ENCODE peak calls at places on chromosomes 6 and 20, in eight cellular contexts. I is KBM-7; G is epithelial cell of prostate; E is lung; F is AG04450; V is ELR; Q is activated naive CD4-positive, alpha-beta T cell treated with Interleukin-2 at 50 U/mL for 16 hours; B is MM.1S. U is an unnamed sample.

GRCh38 chr6:133301739-133302138 is 60.6 kb downstream of the EYA4 start:
- DNase-seq in I (no peak), G (no peak), E (no peak), F (no peak), V (no peak), Q (no peak), B (no peak), U (no peak)

GRCh38 chr20:64079273-64080012 is at the start of gene RGS19:
- DNase-seq in I (peak), G (no peak), E (peak), F (no peak), V (peak), Q (peak), B (peak), U (peak)

GRCh38 chr6:16704706-16705402 is 56.4 kb downstream of the ATXN1 start:
- DNase-seq in I (no peak), G (no peak), E (no peak), F (no peak), V (peak), Q (peak), B (no peak), U (peak)

GRCh38 chr20:51767867-51768758 is at the start of gene ATP9A:
- DNase-seq in I (no peak), G (no peak), E (peak), F (no peak), V (peak), Q (no peak), B (no peak), U (peak)

GRCh38 chr6:104118274-104118673 is 741.4 kb downstream of the HACE1 start:
- DNase-seq in I (no peak), G (peak), E (no peak), F (no peak), V (peak), Q (no peak), B (no peak), U (peak)

GRCh38 chr6:31489046-31489445 is 8.9 kb upstream of the MICB start:
- DNase-seq in I (no peak), G (no peak), E (no peak), F (no peak), V (no peak), Q (no peak), B (no peak), U (no peak)

GRCh38 chr20:400451-401275 is 7.4 kb upstream of the RBCK1 start:
- DNase-seq in I (no peak), G (no peak), E (no peak), F (no peak), V (no peak), Q (no peak), B (no peak), U (peak)

GRCh38 chr6:31794866-31795615 is 511 bp downstream of the VARS1 start:
- DNase-seq in I (peak), G (no peak), E (no peak), F (no peak), V (no peak), Q (no peak), B (no peak), U (peak)

GRCh38 chr20:30284533-30284932 is 972.9 kb upstream of the DEFB115 start:
- DNase-seq in I (no peak), G (no peak), E (no peak), F (no peak), V (no peak), Q (no peak), B (no peak), U (no peak)

GRCh38 chr6:3277851-3278416 is 19.2 kb downstream of the PSMG4 start:
- DNase-seq in I (no peak), G (no peak), E (no peak), F (no peak), V (no peak), Q (no peak), B (no peak), U (no peak)

GRCh38 chr6:19669206-19669605 is 168.0 kb upstream of the ID4 start:
- DNase-seq in I (no peak), G (no peak), E (no peak), F (no peak), V (no peak), Q (no peak), B (no peak), U (peak)

GRCh38 chr6:161319231-161319630 is 45.4 kb upstream of the AGPAT4 start:
- DNase-seq in I (no peak), G (no peak), E (no peak), F (no peak), V (no peak), Q (no peak), B (no peak), U (no peak)

GRCh38 chr6:33419580-33420492 is at the start of gene SYNGAP1:
- DNase-seq in I (no peak), G (no peak), E (no peak), F (peak), V (peak), Q (peak), B (no peak), U (peak)

U was measured in M059J.